ENCODE peak calls at places on chromosomes 3 and 15, in ten cellular contexts. H, Q, G, S, C, E, V, O, A and R are unnamed samples.

GRCh38 chr3:187150599-187150998 is 11.3 kb upstream of the RPL39L start:
- DNase-seq in H (no peak), Q (no peak), G (peak), S (peak), C (peak), E (no peak), V (no peak), O (peak), A (no peak), R (no peak)

GRCh38 chr3:55729546-55729945 is 242.4 kb upstream of the WNT5A start:
- DNase-seq in H (no peak), Q (no peak), G (no peak), S (no peak), C (no peak), E (no peak), V (no peak), O (peak), A (no peak), R (no peak)

GRCh38 chr3:50245831-50246516 is 10.0 kb downstream of the GNAI2 start:
- DNase-seq in H (peak), Q (peak), G (peak), S (peak), C (peak), E (peak), V (peak), O (peak), A (peak), R (no peak)

GRCh38 chr3:256501-256900 is 59.9 kb downstream of the CHL1 start:
- DNase-seq in H (no peak), Q (no peak), G (no peak), S (no peak), C (no peak), E (no peak), V (no peak), O (no peak), A (peak), R (no peak)

GRCh38 chr3:48847053-48847585 is 555 bp downstream of the PRKAR2A start:
- DNase-seq in H (peak), Q (peak), G (peak), S (peak), C (peak), E (peak), V (peak), O (peak), A (peak), R (no peak)

GRCh38 chr15:34821907-34822306 is 26.6 kb upstream of the ACTC1 start:
- DNase-seq in H (no peak), Q (no peak), G (no peak), S (no peak), C (no peak), E (no peak), V (no peak), O (no peak), A (no peak), R (no peak)

GRCh38 chr3:65376426-65376825 is 662.3 kb downstream of the MAGI1 start:
- DNase-seq in H (no peak), Q (no peak), G (no peak), S (no peak), C (no peak), E (no peak), V (no peak), O (no peak), A (no peak), R (no peak)

GRCh38 chr15:70033529-70034140 is 64.1 kb downstream of the TLE3 start:
- DNase-seq in H (no peak), Q (peak), G (no peak), S (no peak), C (peak), E (peak), V (no peak), O (no peak), A (peak), R (no peak)

GRCh38 chr15:98649621-98649995 is 1.3 kb downstream of the IGF1R start:
- DNase-seq in H (peak), Q (peak), G (peak), S (peak), C (peak), E (peak), V (peak), O (peak), A (peak), R (no peak)

GRCh38 chr3:167102071-167102470 is 278.0 kb downstream of the ZBBX start:
- DNase-seq in H (no peak), Q (no peak), G (no peak), S (peak), C (no peak), E (peak), V (no peak), O (peak), A (no peak), R (no peak)

GRCh38 chr15:79887517-79887916 is 9.3 kb downstream of the MTHFS start:
- DNase-seq in H (no peak), Q (peak), G (no peak), S (no peak), C (no peak), E (no peak), V (no peak), O (no peak), A (peak), R (no peak)

GRCh38 chr3:67875338-67875737 is 220.9 kb upstream of the SUCLG2 start:
- DNase-seq in H (no peak), Q (peak), G (no peak), S (peak), C (peak), E (no peak), V (no peak), O (no peak), A (no peak), R (no peak)

GRCh38 chr15:90113166-90113565 is 10.9 kb upstream of the IDH2 start:
- DNase-seq in H (no peak), Q (no peak), G (no peak), S (no peak), C (no peak), E (no peak), V (no peak), O (no peak), A (no peak), R (no peak)

GRCh38 chr3:131142580-131142979 is 115.9 kb downstream of the NEK11 start:
- DNase-seq in H (no peak), Q (no peak), G (no peak), S (no peak), C (no peak), E (no peak), V (no peak), O (no peak), A (peak), R (no peak)

GRCh38 chr3:4432233-4432632 is 34.8 kb downstream of the SUMF1 start:
- DNase-seq in H (no peak), Q (no peak), G (no peak), S (no peak), C (no peak), E (no peak), V (no peak), O (no peak), A (no peak), R (no peak)

GRCh38 chr3:152147748-152148147 is 121.0 kb upstream of the MBNL1 start:
- DNase-seq in H (no peak), Q (no peak), G (no peak), S (no peak), C (no peak), E (no peak), V (no peak), O (no peak), A (no peak), R (no peak)

GRCh38 chr15:71115567-71116351 is 488 bp downstream of the THSD4 start:
- DNase-seq in H (peak), Q (peak), G (peak), S (peak), C (peak), E (peak), V (peak), O (no peak), A (peak), R (no peak)

GRCh38 chr3:144324061-144324460 is 352.4 kb downstream of the DIPK2A start:
- DNase-seq in H (no peak), Q (no peak), G (no peak), S (peak), C (no peak), E (no peak), V (no peak), O (no peak), A (no peak), R (no peak)

GRCh38 chr15:39922450-39923092 is 2.5 kb upstream of the GPR176 start:
- DNase-seq in H (no peak), Q (no peak), G (no peak), S (no peak), C (no peak), E (peak), V (no peak), O (no peak), A (peak), R (no peak)

GRCh38 chr3:12963869-12964712 is 109.1 kb downstream of the IQSEC1 start:
- DNase-seq in H (no peak), Q (no peak), G (no peak), S (no peak), C (no peak), E (no peak), V (no peak), O (no peak), A (no peak), R (no peak)

GRCh38 chr3:3664916-3665315 is 134.3 kb upstream of the LRRN1 start:
- DNase-seq in H (no peak), Q (peak), G (no peak), S (peak), C (no peak), E (no peak), V (no peak), O (no peak), A (no peak), R (no peak)

GRCh38 chr3:185784317-185784716 is 40.5 kb downstream of the IGF2BP2 start:
- DNase-seq in H (no peak), Q (no peak), G (no peak), S (no peak), C (no peak), E (no peak), V (no peak), O (no peak), A (no peak), R (no peak)

GRCh38 chr3:102224171-102224570 is 210.6 kb upstream of the ZPLD1 start:
- DNase-seq in H (no peak), Q (peak), G (peak), S (peak), C (peak), E (no peak), V (no peak), O (peak), A (peak), R (no peak)

GRCh38 chr3:126159476-126159875 is 20.9 kb downstream of the ALDH1L1 start:
- DNase-seq in H (no peak), Q (no peak), G (no peak), S (no peak), C (no peak), E (no peak), V (no peak), O (no peak), A (no peak), R (no peak)

GRCh38 chr15:80208758-80209734 is 43.0 kb downstream of the CTXND1 start:
- DNase-seq in H (no peak), Q (no peak), G (no peak), S (no peak), C (no peak), E (peak), V (no peak), O (no peak), A (no peak), R (no peak)

GRCh38 chr3:23161896-23162570 is 41.1 kb upstream of the UBE2E2 start:
- DNase-seq in H (no peak), Q (no peak), G (no peak), S (no peak), C (no peak), E (no peak), V (no peak), O (peak), A (no peak), R (no peak)

GRCh38 chr3:34180532-34180931 is 382.1 kb downstream of the PDCD6IP start:
- DNase-seq in H (no peak), Q (no peak), G (no peak), S (no peak), C (no peak), E (no peak), V (no peak), O (no peak), A (no peak), R (no peak)

GRCh38 chr15:100115711-100116090 is 226.1 kb downstream of the ADAMTS17 start:
- DNase-seq in H (no peak), Q (peak), G (no peak), S (no peak), C (no peak), E (no peak), V (no peak), O (no peak), A (peak), R (no peak)

GRCh38 chr3:133995264-133995663 is 34.5 kb downstream of the SLCO2A1 start:
- DNase-seq in H (no peak), Q (no peak), G (no peak), S (no peak), C (no peak), E (no peak), V (no peak), O (no peak), A (no peak), R (no peak)

GRCh38 chr15:99704444-99704838 is 28.8 kb downstream of the LYSMD4 start:
- DNase-seq in H (no peak), Q (peak), G (peak), S (peak), C (no peak), E (peak), V (peak), O (peak), A (peak), R (peak)

GRCh38 chr15:89164712-89165211 is 56.6 kb downstream of the RLBP1 start:
- DNase-seq in H (no peak), Q (peak), G (no peak), S (no peak), C (no peak), E (no peak), V (no peak), O (no peak), A (no peak), R (no peak)